ENCODE peak calls at places on chromosome 19, in seven cellular contexts. One of them, this sample, is unnamed.

GRCh38 chr19:4066682-4067395 is at the start of gene ZBTB7A:
- DNase-seq in CD8-positive, alpha-beta memory T cell: peak; percentile 76
- DNase-seq in activated CD4-positive, alpha-beta T cell treated with anti-CD3 and anti-CD28 coated beads, Interleukin-2, amount 10 ng/mL, durations not matched to agents 7 days and 5 days: peak; percentile 83
- DNase-seq in GOT3: no peak
- DNase-seq in SK-N-SH: peak; percentile 89
- DNase-seq in activated gamma-delta T cell treated with Interleukin-2 at 50 U/mL for 16 hours: peak; percentile 80
- DNase-seq in aorta: peak; percentile 93
- DNase-seq in this sample: peak; percentile 93

GRCh38 chr19:39823693-39824092 is 10.3 kb downstream of the DYRK1B start:
- DNase-seq in CD8-positive, alpha-beta memory T cell: no peak
- DNase-seq in activated CD4-positive, alpha-beta T cell treated with anti-CD3 and anti-CD28 coated beads, Interleukin-2, amount 10 ng/mL, durations not matched to agents 7 days and 5 days: no peak
- DNase-seq in GOT3: no peak
- DNase-seq in SK-N-SH: peak; percentile 52
- DNase-seq in activated gamma-delta T cell treated with Interleukin-2 at 50 U/mL for 16 hours: no peak
- DNase-seq in aorta: no peak
- DNase-seq in this sample: no peak

GRCh38 chr19:36528921-36529518 is 949 bp upstream of the ZNF260 start:
- DNase-seq in CD8-positive, alpha-beta memory T cell: peak; percentile 1
- DNase-seq in activated CD4-positive, alpha-beta T cell treated with anti-CD3 and anti-CD28 coated beads, Interleukin-2, amount 10 ng/mL, durations not matched to agents 7 days and 5 days: no peak
- DNase-seq in GOT3: no peak
- DNase-seq in SK-N-SH: peak; percentile 25
- DNase-seq in activated gamma-delta T cell treated with Interleukin-2 at 50 U/mL for 16 hours: no peak
- DNase-seq in aorta: no peak
- DNase-seq in this sample: no peak

GRCh38 chr19:4075373-4075772 is 8.7 kb upstream of the ZBTB7A start:
- DNase-seq in CD8-positive, alpha-beta memory T cell: no peak
- DNase-seq in activated CD4-positive, alpha-beta T cell treated with anti-CD3 and anti-CD28 coated beads, Interleukin-2, amount 10 ng/mL, durations not matched to agents 7 days and 5 days: no peak
- DNase-seq in GOT3: no peak
- DNase-seq in SK-N-SH: no peak
- DNase-seq in activated gamma-delta T cell treated with Interleukin-2 at 50 U/mL for 16 hours: no peak
- DNase-seq in aorta: no peak
- DNase-seq in this sample: peak; percentile 80

GRCh38 chr19:54875506-54875905 is 1.5 kb downstream of the FCAR start:
- DNase-seq in CD8-positive, alpha-beta memory T cell: no peak
- DNase-seq in activated CD4-positive, alpha-beta T cell treated with anti-CD3 and anti-CD28 coated beads, Interleukin-2, amount 10 ng/mL, durations not matched to agents 7 days and 5 days: no peak
- DNase-seq in GOT3: no peak
- DNase-seq in SK-N-SH: no peak
- DNase-seq in activated gamma-delta T cell treated with Interleukin-2 at 50 U/mL for 16 hours: no peak
- DNase-seq in aorta: no peak
- DNase-seq in this sample: no peak

GRCh38 chr19:55600336-55601028 is 394 bp downstream of the ZNF524 start:
- DNase-seq in CD8-positive, alpha-beta memory T cell: no peak
- DNase-seq in activated CD4-positive, alpha-beta T cell treated with anti-CD3 and anti-CD28 coated beads, Interleukin-2, amount 10 ng/mL, durations not matched to agents 7 days and 5 days: no peak
- DNase-seq in GOT3: no peak
- DNase-seq in SK-N-SH: peak; percentile 89
- DNase-seq in activated gamma-delta T cell treated with Interleukin-2 at 50 U/mL for 16 hours: peak; percentile 66
- DNase-seq in aorta: no peak
- DNase-seq in this sample: peak; percentile 91

GRCh38 chr19:13100031-13100588 is 2.5 kb downstream of the LYL1 start:
- DNase-seq in CD8-positive, alpha-beta memory T cell: peak; percentile 51
- DNase-seq in activated CD4-positive, alpha-beta T cell treated with anti-CD3 and anti-CD28 coated beads, Interleukin-2, amount 10 ng/mL, durations not matched to agents 7 days and 5 days: peak; percentile 70
- DNase-seq in GOT3: no peak
- DNase-seq in SK-N-SH: no peak
- DNase-seq in activated gamma-delta T cell treated with Interleukin-2 at 50 U/mL for 16 hours: peak; percentile 67
- DNase-seq in aorta: no peak
- DNase-seq in this sample: no peak

GRCh38 chr19:17338440-17339078 is 1.2 kb downstream of the GTPBP3 start:
- DNase-seq in CD8-positive, alpha-beta memory T cell: no peak
- DNase-seq in activated CD4-positive, alpha-beta T cell treated with anti-CD3 and anti-CD28 coated beads, Interleukin-2, amount 10 ng/mL, durations not matched to agents 7 days and 5 days: no peak
- DNase-seq in GOT3: no peak
- DNase-seq in SK-N-SH: no peak
- DNase-seq in activated gamma-delta T cell treated with Interleukin-2 at 50 U/mL for 16 hours: no peak
- DNase-seq in aorta: no peak
- DNase-seq in this sample: peak; percentile 29

GRCh38 chr19:35513231-35513974 is at the start of gene DMKN:
- DNase-seq in CD8-positive, alpha-beta memory T cell: no peak
- DNase-seq in activated CD4-positive, alpha-beta T cell treated with anti-CD3 and anti-CD28 coated beads, Interleukin-2, amount 10 ng/mL, durations not matched to agents 7 days and 5 days: no peak
- DNase-seq in GOT3: no peak
- DNase-seq in SK-N-SH: no peak
- DNase-seq in activated gamma-delta T cell treated with Interleukin-2 at 50 U/mL for 16 hours: no peak
- DNase-seq in aorta: no peak
- DNase-seq in this sample: no peak

GRCh38 chr19:45517641-45518468 is 10.6 kb downstream of the VASP start:
- DNase-seq in CD8-positive, alpha-beta memory T cell: no peak
- DNase-seq in activated CD4-positive, alpha-beta T cell treated with anti-CD3 and anti-CD28 coated beads, Interleukin-2, amount 10 ng/mL, durations not matched to agents 7 days and 5 days: no peak
- DNase-seq in GOT3: no peak
- DNase-seq in SK-N-SH: no peak
- DNase-seq in activated gamma-delta T cell treated with Interleukin-2 at 50 U/mL for 16 hours: no peak
- DNase-seq in aorta: no peak
- DNase-seq in this sample: no peak

GRCh38 chr19:45601524-45602522 is at the start of gene GPR4:
- DNase-seq in CD8-positive, alpha-beta memory T cell: no peak
- DNase-seq in activated CD4-positive, alpha-beta T cell treated with anti-CD3 and anti-CD28 coated beads, Interleukin-2, amount 10 ng/mL, durations not matched to agents 7 days and 5 days: no peak
- DNase-seq in GOT3: no peak
- DNase-seq in SK-N-SH: peak; percentile 74
- DNase-seq in activated gamma-delta T cell treated with Interleukin-2 at 50 U/mL for 16 hours: no peak
- DNase-seq in aorta: no peak
- DNase-seq in this sample: no peak

GRCh38 chr19:16463341-16463990 is 8.3 kb downstream of the EPS15L1 start:
- DNase-seq in CD8-positive, alpha-beta memory T cell: no peak
- DNase-seq in activated CD4-positive, alpha-beta T cell treated with anti-CD3 and anti-CD28 coated beads, Interleukin-2, amount 10 ng/mL, durations not matched to agents 7 days and 5 days: no peak
- DNase-seq in GOT3: no peak
- DNase-seq in SK-N-SH: no peak
- DNase-seq in activated gamma-delta T cell treated with Interleukin-2 at 50 U/mL for 16 hours: no peak
- DNase-seq in aorta: no peak
- DNase-seq in this sample: no peak

GRCh38 chr19:4328243-4328990 is 10.2 kb downstream of the STAP2 start:
- DNase-seq in CD8-positive, alpha-beta memory T cell: peak; percentile 92
- DNase-seq in activated CD4-positive, alpha-beta T cell treated with anti-CD3 and anti-CD28 coated beads, Interleukin-2, amount 10 ng/mL, durations not matched to agents 7 days and 5 days: peak; percentile 98
- DNase-seq in GOT3: peak; percentile 62
- DNase-seq in SK-N-SH: peak; percentile 99
- DNase-seq in activated gamma-delta T cell treated with Interleukin-2 at 50 U/mL for 16 hours: peak; percentile 94
- DNase-seq in aorta: peak; percentile 91
- DNase-seq in this sample: peak; percentile 94

GRCh38 chr19:47541507-47541906 is 26.6 kb upstream of the NAPA start:
- DNase-seq in CD8-positive, alpha-beta memory T cell: peak; percentile 47
- DNase-seq in activated CD4-positive, alpha-beta T cell treated with anti-CD3 and anti-CD28 coated beads, Interleukin-2, amount 10 ng/mL, durations not matched to agents 7 days and 5 days: peak; percentile 48
- DNase-seq in GOT3: no peak
- DNase-seq in SK-N-SH: no peak
- DNase-seq in activated gamma-delta T cell treated with Interleukin-2 at 50 U/mL for 16 hours: peak; percentile 47
- DNase-seq in aorta: no peak
- DNase-seq in this sample: no peak

GRCh38 chr19:39970424-39970673 is 616 bp upstream of the PSMC4 start:
- DNase-seq in CD8-positive, alpha-beta memory T cell: no peak
- DNase-seq in activated CD4-positive, alpha-beta T cell treated with anti-CD3 and anti-CD28 coated beads, Interleukin-2, amount 10 ng/mL, durations not matched to agents 7 days and 5 days: no peak
- DNase-seq in GOT3: no peak
- DNase-seq in SK-N-SH: no peak
- DNase-seq in activated gamma-delta T cell treated with Interleukin-2 at 50 U/mL for 16 hours: no peak
- DNase-seq in aorta: no peak
- DNase-seq in this sample: no peak

This sample was measured in left lung.